ENCODE peak calls at places on chromosomes 2 and 18, in six cellular contexts. A is mesendoderm, H is neuronal stem cell, F is H9, X is IMR-90, O is mesenchymal stem cell. D is an unnamed sample.
A peak's percentile ranks its signal among the peaks of the same experiment; 100 is the strongest.

GRCh38 chr2:201680743-201681142 is 17.7 kb downstream of the MPP4 start:
- DNase-seq in A (peak; percentile 76), H (peak; percentile 20), F (peak; percentile 82), X (no peak), O (no peak), D (no peak)

GRCh38 chr2:113692698-113693428 is 63.6 kb downstream of the SLC35F5 start:
- DNase-seq in A (no peak), H (no peak), F (no peak), X (no peak), O (no peak), D (no peak)

GRCh38 chr2:3536682-3537632 is 17.6 kb upstream of the ADI1 start:
- DNase-seq in A (peak; percentile 72), H (no peak), F (peak; percentile 77), X (peak; percentile 56), O (peak; percentile 79), D (no peak)

GRCh38 chr2:226802573-226802972 is 3.0 kb upstream of the IRS1 start:
- DNase-seq in A (peak; percentile 67), H (no peak), F (no peak), X (peak; percentile 92), O (peak; percentile 90), D (peak; percentile 44)

GRCh38 chr18:7334973-7335568 is 104.2 kb downstream of the LRRC30 start:
- DNase-seq in A (peak; percentile 13), H (no peak), F (no peak), X (no peak), O (no peak), D (no peak)

GRCh38 chr2:37858197-37858711 is 66.8 kb upstream of the RMDN2 start:
- DNase-seq in A (peak; percentile 56), H (no peak), F (no peak), X (peak; percentile 77), O (peak; percentile 66), D (no peak)

GRCh38 chr2:3604207-3604877 is 9.4 kb downstream of the COLEC11 start:
- DNase-seq in A (no peak), H (no peak), F (no peak), X (no peak), O (peak; percentile 70), D (no peak)

GRCh38 chr2:28982381-28982950 is 1.4 kb downstream of the TOGARAM2 start:
- DNase-seq in A (no peak), H (no peak), F (no peak), X (no peak), O (no peak), D (no peak)

GRCh38 chr18:36203360-36203895 is 16.1 kb downstream of the MOCOS start:
- DNase-seq in A (no peak), H (no peak), F (no peak), X (no peak), O (no peak), D (no peak)

GRCh38 chr2:8847400-8847799 is 10.0 kb upstream of the KIDINS220 start:
- DNase-seq in A (no peak), H (no peak), F (no peak), X (peak; percentile 71), O (peak; percentile 20), D (no peak)

GRCh38 chr18:72986103-72986502 is 118.3 kb upstream of the NETO1 start:
- DNase-seq in A (no peak), H (no peak), F (no peak), X (no peak), O (no peak), D (no peak)

GRCh38 chr18:2134364-2134763 is 436.9 kb downstream of the METTL4 start:
- DNase-seq in A (no peak), H (no peak), F (no peak), X (no peak), O (no peak), D (no peak)

GRCh38 chr2:118974103-118974911 is 32.3 kb downstream of the MARCO start:
- DNase-seq in A (peak; percentile 37), H (no peak), F (no peak), X (peak; percentile 17), O (no peak), D (peak; percentile 85)

GRCh38 chr2:60741588-60741987 is 14.5 kb upstream of the PAPOLG start:
- DNase-seq in A (no peak), H (no peak), F (peak; percentile 43), X (no peak), O (no peak), D (no peak)

GRCh38 chr18:59269563-59270214 is 3.6 kb downstream of the RAX start:
- DNase-seq in A (no peak), H (no peak), F (no peak), X (no peak), O (no peak), D (no peak)

GRCh38 chr18:62982600-62983251 is 267.4 kb downstream of the PHLPP1 start:
- DNase-seq in A (peak; percentile 73), H (peak; percentile 55), F (peak; percentile 84), X (peak; percentile 63), O (peak; percentile 58), D (no peak)

GRCh38 chr2:18077211-18077610 is 198.7 kb downstream of the KCNS3 start:
- DNase-seq in A (no peak), H (no peak), F (no peak), X (no peak), O (peak; percentile 39), D (no peak)

GRCh38 chr2:62446491-62446890 is 59.5 kb downstream of the TMEM17 start:
- DNase-seq in A (no peak), H (no peak), F (no peak), X (no peak), O (no peak), D (peak; percentile 85)

GRCh38 chr2:120977582-120978358 is 242.1 kb downstream of the GLI2 start:
- DNase-seq in A (no peak), H (no peak), F (no peak), X (no peak), O (no peak), D (no peak)

GRCh38 chr18:12283256-12283655 is 24.8 kb upstream of the TUBB6 start:
- DNase-seq in A (peak; percentile 58), H (no peak), F (no peak), X (peak; percentile 66), O (peak; percentile 41), D (peak; percentile 99)

GRCh38 chr2:20425371-20425881 is 21.4 kb upstream of the RHOB start:
- DNase-seq in A (no peak), H (no peak), F (no peak), X (peak; percentile 74), O (peak; percentile 77), D (no peak)

GRCh38 chr2:216497382-216497781 is 1.3 kb upstream of the RPL37A start:
- DNase-seq in A (no peak), H (no peak), F (no peak), X (no peak), O (no peak), D (no peak)

GRCh38 chr2:218010116-218010837 is 7.5 kb upstream of the TNS1 start:
- DNase-seq in A (no peak), H (peak; percentile 51), F (peak; percentile 51), X (peak; percentile 51), O (peak; percentile 56), D (peak; percentile 27)

GRCh38 chr2:72762276-72762675 is 63.6 kb downstream of the EXOC6B start:
- DNase-seq in A (no peak), H (no peak), F (no peak), X (no peak), O (no peak), D (no peak)

GRCh38 chr18:27355308-27355707 is 170.2 kb upstream of the CHST9 start:
- DNase-seq in A (no peak), H (no peak), F (no peak), X (no peak), O (no peak), D (no peak)

DNA sequence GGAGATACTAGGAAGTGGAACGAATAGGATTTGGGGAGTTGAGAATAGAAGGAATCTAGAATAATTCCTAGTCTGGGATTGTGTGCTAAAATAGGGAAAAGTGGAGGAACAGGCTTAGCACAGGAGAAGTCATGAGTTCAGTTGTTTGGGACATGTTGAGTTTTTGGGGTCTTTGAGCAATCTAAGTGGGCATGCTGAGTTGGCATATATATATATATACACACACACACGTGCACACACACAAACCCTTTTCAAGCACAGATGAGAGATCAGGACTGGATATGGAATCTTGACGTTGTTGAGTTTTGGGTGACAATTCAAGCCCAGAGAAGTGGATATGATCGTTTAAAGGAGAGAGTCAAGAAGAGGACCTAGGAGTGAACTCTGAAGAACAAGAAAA is 168.2 kb upstream of the CHST9 start:
- DNase-seq in A (no peak), H (no peak), F (no peak), X (no peak), O (no peak), D (no peak)
- H2BK120ac ChIP-seq in A (no peak overlapping the region), H (no peak overlapping the region), F (no peak overlapping the region), X (no peak overlapping the region), O (no peak overlapping the region), D (no peak overlapping the region)

DNA sequence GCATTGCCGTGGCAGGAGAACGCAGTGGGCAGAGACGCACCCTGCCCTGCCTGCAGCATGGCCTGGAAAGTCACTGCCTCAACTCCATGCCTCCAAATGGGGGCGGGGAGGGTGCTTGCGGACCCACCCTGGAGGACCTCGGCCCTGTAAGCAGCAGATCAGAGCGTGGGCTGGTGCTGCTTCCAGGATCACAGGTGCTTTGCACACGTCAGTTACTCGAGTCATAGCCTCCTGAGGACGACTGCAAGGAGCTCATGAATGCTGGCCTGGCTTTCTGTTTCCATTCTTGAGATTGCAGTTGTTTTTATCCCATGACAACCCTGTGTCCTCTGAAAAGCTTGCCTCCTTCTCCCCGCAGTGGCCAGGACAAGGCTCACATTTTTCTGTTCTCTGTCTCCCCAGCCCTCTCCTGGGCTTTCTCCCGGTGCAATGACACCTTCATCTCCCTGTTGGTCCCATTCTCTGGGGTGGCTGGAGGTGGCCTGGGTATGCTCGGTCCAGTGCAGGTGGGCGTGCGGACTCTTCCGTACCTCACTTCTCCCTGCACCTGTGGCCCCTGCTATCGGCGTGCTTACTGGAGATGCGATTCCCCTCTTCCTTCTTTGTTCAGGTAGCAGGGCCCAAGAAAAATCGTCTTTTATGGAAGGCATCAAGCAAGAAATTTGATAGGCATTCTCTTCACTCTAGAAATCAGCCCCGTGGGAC is 208.0 kb downstream of the GBX2 start:
- DNase-seq in A (no peak), H (no peak), F (no peak), X (no peak), O (no peak), D (no peak)
- H4K8ac ChIP-seq in A (no peak overlapping the region), H (no peak overlapping the region), F (no peak overlapping the region), X (no peak overlapping the region), O (no peak overlapping the region), D (no peak overlapping the region)

GRCh38 chr2:230864605-230865323 is at the start of gene ITM2C:
- DNase-seq in A (peak; percentile 89), H (no peak), F (peak; percentile 82), X (peak; percentile 62), O (peak; percentile 76), D (peak; percentile 82)
- H2BK5ac ChIP-seq in A (peak within 1 kb of the TSS; percentile 93), H (peak within 1 kb of the TSS; percentile 91), F (no peak within 1 kb of the TSS), X (no peak within 1 kb of the TSS), O (peak within 1 kb of the TSS; percentile 62), D (peak within 1 kb of the TSS; percentile 85)

GRCh38 chr2:16102976-16103380 is 162.6 kb downstream of the MYCN start:
- DNase-seq in A (peak; percentile 91), H (no peak), F (peak; percentile 55), X (no peak), O (no peak), D (no peak)

GRCh38 chr2:16105178-16105663 is 164.9 kb downstream of the MYCN start:
- DNase-seq in A (no peak), H (no peak), F (no peak), X (no peak), O (no peak), D (peak; percentile 93)

GRCh38 chr2:16104345-16105177 is 164.2 kb downstream of the MYCN start:
- DNase-seq in A (peak; percentile 98), H (no peak), F (peak; percentile 67), X (no peak), O (no peak), D (no peak)

GRCh38 chr2:16102287-16102975 is 162.1 kb downstream of the MYCN start:
- DNase-seq in A (no peak), H (no peak), F (no peak), X (no peak), O (no peak), D (no peak)

GRCh38 chr2:16103614-16104344 is 163.4 kb downstream of the MYCN start:
- DNase-seq in A (peak; percentile 78), H (no peak), F (peak; percentile 60), X (no peak), O (no peak), D (peak; percentile 11)
- H2BK120ac ChIP-seq in A (peak overlapping the region; percentile 19), H (no peak overlapping the region), F (no peak overlapping the region), X (no peak overlapping the region), O (no peak overlapping the region), D (no peak overlapping the region)